ENCODE peak calls at places on chromosomes 4 and X, in eight cellular contexts. One of them, this sample, is unnamed.

GRCh38 chr4:15930314-15930713 is 8.2 kb downstream of the FGFBP1 start:
- DNase-seq in B cell: no peak
- DNase-seq in cardiac muscle cell: no peak
- DNase-seq in lung: no peak
- DNase-seq in SK-N-SH: no peak
- DNase-seq in AG09319: no peak
- DNase-seq in progenitor cell of endocrine pancreas: no peak
- DNase-seq in transverse colon: no peak
- DNase-seq in this sample: no peak

GRCh38 chrX:46577116-46578005 is 3.8 kb downstream of the CHST7 start:
- DNase-seq in transverse colon: no peak
- DNase-seq in SK-N-SH: no peak
- DNase-seq in lung: no peak
- DNase-seq in cardiac muscle cell: no peak
- DNase-seq in progenitor cell of endocrine pancreas: no peak
- DNase-seq in AG09319: no peak
- DNase-seq in B cell: no peak
- DNase-seq in this sample: no peak

GRCh38 chr4:94533405-94534223 is 81.9 kb downstream of the PDLIM5 start:
- DNase-seq in B cell: no peak
- DNase-seq in transverse colon: no peak
- DNase-seq in progenitor cell of endocrine pancreas: no peak
- DNase-seq in SK-N-SH: no peak
- DNase-seq in cardiac muscle cell: no peak
- DNase-seq in lung: no peak
- DNase-seq in AG09319: no peak
- DNase-seq in this sample: no peak

GRCh38 chr4:152243890-152244595 is 291.8 kb downstream of the FBXW7 start:
- DNase-seq in lung: peak
- DNase-seq in AG09319: no peak
- DNase-seq in SK-N-SH: no peak
- DNase-seq in progenitor cell of endocrine pancreas: no peak
- DNase-seq in transverse colon: no peak
- DNase-seq in cardiac muscle cell: no peak
- DNase-seq in B cell: no peak
- DNase-seq in this sample: no peak

GRCh38 chr4:183130328-183131155 is 31.5 kb downstream of the WWC2 start:
- DNase-seq in B cell: no peak
- DNase-seq in transverse colon: no peak
- DNase-seq in cardiac muscle cell: no peak
- DNase-seq in progenitor cell of endocrine pancreas: no peak
- DNase-seq in lung: peak
- DNase-seq in SK-N-SH: peak
- DNase-seq in AG09319: no peak
- DNase-seq in this sample: no peak

GRCh38 chr4:75005727-75006126 is 72.8 kb downstream of the PARM1 start:
- DNase-seq in B cell: no peak
- DNase-seq in SK-N-SH: no peak
- DNase-seq in transverse colon: no peak
- DNase-seq in cardiac muscle cell: no peak
- DNase-seq in progenitor cell of endocrine pancreas: no peak
- DNase-seq in lung: no peak
- DNase-seq in AG09319: no peak
- DNase-seq in this sample: no peak

GRCh38 chrX:39398215-39398972 is 597.1 kb downstream of the MID1IP1 start:
- DNase-seq in lung: no peak
- DNase-seq in transverse colon: no peak
- DNase-seq in progenitor cell of endocrine pancreas: no peak
- DNase-seq in SK-N-SH: no peak
- DNase-seq in cardiac muscle cell: no peak
- DNase-seq in B cell: no peak
- DNase-seq in AG09319: no peak
- DNase-seq in this sample: no peak

GRCh38 chr4:91280551-91281290 is 1023.0 kb upstream of the GRID2 start:
- DNase-seq in lung: no peak
- DNase-seq in progenitor cell of endocrine pancreas: no peak
- DNase-seq in AG09319: no peak
- DNase-seq in cardiac muscle cell: no peak
- DNase-seq in SK-N-SH: no peak
- DNase-seq in B cell: no peak
- DNase-seq in transverse colon: no peak
- DNase-seq in this sample: no peak

GRCh38 chr4:147794787-147795413 is 63.0 kb downstream of the ARHGAP10 start:
- DNase-seq in progenitor cell of endocrine pancreas: no peak
- DNase-seq in lung: no peak
- DNase-seq in B cell: no peak
- DNase-seq in cardiac muscle cell: no peak
- DNase-seq in SK-N-SH: no peak
- DNase-seq in transverse colon: no peak
- DNase-seq in AG09319: no peak
- DNase-seq in this sample: no peak

GRCh38 chrX:1465261-1466231 is 12.8 kb upstream of the ASMTL start:
- DNase-seq in progenitor cell of endocrine pancreas: peak
- DNase-seq in AG09319: no peak
- DNase-seq in SK-N-SH: no peak
- DNase-seq in cardiac muscle cell: no peak
- DNase-seq in lung: peak
- DNase-seq in transverse colon: no peak
- DNase-seq in B cell: no peak
- DNase-seq in this sample: peak

GRCh38 chrX:136598631-136599030 is 49.3 kb upstream of the CD40LG start:
- DNase-seq in B cell: no peak
- DNase-seq in AG09319: no peak
- DNase-seq in cardiac muscle cell: no peak
- DNase-seq in lung: no peak
- DNase-seq in progenitor cell of endocrine pancreas: no peak
- DNase-seq in SK-N-SH: no peak
- DNase-seq in transverse colon: no peak
- DNase-seq in this sample: no peak

GRCh38 chr4:65386927-65387326 is 283.4 kb downstream of the EPHA5 start:
- DNase-seq in progenitor cell of endocrine pancreas: no peak
- DNase-seq in AG09319: no peak
- DNase-seq in lung: no peak
- DNase-seq in transverse colon: no peak
- DNase-seq in B cell: no peak
- DNase-seq in SK-N-SH: no peak
- DNase-seq in cardiac muscle cell: no peak
- DNase-seq in this sample: no peak

GRCh38 chr4:151801547-151802516 is 41.0 kb upstream of the GATB start:
- DNase-seq in SK-N-SH: peak
- DNase-seq in B cell: peak
- DNase-seq in AG09319: peak
- DNase-seq in transverse colon: peak
- DNase-seq in progenitor cell of endocrine pancreas: no peak
- DNase-seq in lung: peak
- DNase-seq in cardiac muscle cell: no peak
- DNase-seq in this sample: peak

GRCh38 chr4:5142726-5143125 is 91.4 kb downstream of the STK32B start:
- DNase-seq in B cell: no peak
- DNase-seq in SK-N-SH: peak
- DNase-seq in lung: peak
- DNase-seq in progenitor cell of endocrine pancreas: no peak
- DNase-seq in AG09319: peak
- DNase-seq in cardiac muscle cell: peak
- DNase-seq in transverse colon: peak
- DNase-seq in this sample: no peak

GRCh38 chrX:96770315-96770714 is 85.7 kb downstream of the DIAPH2 start:
- DNase-seq in cardiac muscle cell: peak
- DNase-seq in AG09319: no peak
- DNase-seq in progenitor cell of endocrine pancreas: no peak
- DNase-seq in B cell: no peak
- DNase-seq in transverse colon: no peak
- DNase-seq in SK-N-SH: peak
- DNase-seq in lung: no peak
- DNase-seq in this sample: no peak
- TF ChIP-seq CTCF in cardiac muscle cell: peak
- TF ChIP-seq CTCF in AG09319: peak
- TF ChIP-seq CTCF in progenitor cell of endocrine pancreas: peak
- TF ChIP-seq CTCF in B cell: peak
- TF ChIP-seq CTCF in transverse colon: peak
- TF ChIP-seq CTCF in SK-N-SH: peak
- TF ChIP-seq CTCF in lung: no peak
- TF ChIP-seq CTCF in this sample: peak

DNA sequence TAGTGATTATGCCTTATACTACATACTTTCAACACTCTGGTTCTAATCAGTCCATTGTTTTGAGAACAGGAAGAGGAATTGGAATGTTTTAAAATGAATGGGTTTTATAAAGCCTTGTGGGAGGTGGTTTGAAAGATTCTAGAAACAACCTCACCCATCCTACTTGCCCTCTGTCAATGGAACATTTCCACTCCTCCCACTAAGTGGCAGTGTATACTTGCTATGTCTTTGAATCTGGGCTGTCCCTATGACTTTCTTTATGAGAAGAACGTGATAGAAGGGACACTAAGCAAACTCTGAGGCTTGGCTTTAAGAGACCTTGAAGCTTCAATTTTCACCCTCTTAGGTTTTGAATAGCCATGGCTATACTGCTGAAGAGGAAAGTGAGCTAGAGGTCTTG is 611.2 kb downstream of the PPP4R3C start:
- DNase-seq in transverse colon: no peak
- DNase-seq in lung: no peak
- DNase-seq in progenitor cell of endocrine pancreas: no peak
- DNase-seq in SK-N-SH: no peak
- DNase-seq in AG09319: no peak
- DNase-seq in cardiac muscle cell: peak
- DNase-seq in B cell: no peak
- DNase-seq in this sample: no peak
- TF ChIP-seq CTCF in transverse colon: no peak
- TF ChIP-seq CTCF in lung: no peak
- TF ChIP-seq CTCF in progenitor cell of endocrine pancreas: peak
- TF ChIP-seq CTCF in SK-N-SH: peak
- TF ChIP-seq CTCF in AG09319: peak
- TF ChIP-seq CTCF in cardiac muscle cell: no peak
- TF ChIP-seq CTCF in B cell: no peak
- TF ChIP-seq CTCF in this sample: no peak

GRCh38 chrX:119756926-119757635 is 1.3 kb upstream of the SOWAHD start:
- DNase-seq in transverse colon: peak
- DNase-seq in lung: no peak
- DNase-seq in B cell: no peak
- DNase-seq in AG09319: no peak
- DNase-seq in SK-N-SH: no peak
- DNase-seq in cardiac muscle cell: no peak
- DNase-seq in progenitor cell of endocrine pancreas: no peak
- DNase-seq in this sample: no peak

GRCh38 chrX:119755981-119756533 is 2.3 kb upstream of the SOWAHD start:
- DNase-seq in cardiac muscle cell: no peak
- DNase-seq in B cell: peak
- DNase-seq in AG09319: no peak
- DNase-seq in progenitor cell of endocrine pancreas: no peak
- DNase-seq in lung: no peak
- DNase-seq in transverse colon: peak
- DNase-seq in SK-N-SH: no peak
- DNase-seq in this sample: peak

GRCh38 chrX:119753001-119753400 is 5.4 kb upstream of the SOWAHD start:
- DNase-seq in progenitor cell of endocrine pancreas: no peak
- DNase-seq in AG09319: no peak
- DNase-seq in transverse colon: no peak
- DNase-seq in B cell: no peak
- DNase-seq in lung: no peak
- DNase-seq in cardiac muscle cell: no peak
- DNase-seq in SK-N-SH: no peak
- DNase-seq in this sample: no peak

GRCh38 chrX:119757646-119757978 is 776 bp upstream of the SOWAHD start:
- DNase-seq in AG09319: no peak
- DNase-seq in lung: no peak
- DNase-seq in transverse colon: no peak
- DNase-seq in SK-N-SH: no peak
- DNase-seq in cardiac muscle cell: no peak
- DNase-seq in progenitor cell of endocrine pancreas: no peak
- DNase-seq in B cell: no peak
- DNase-seq in this sample: no peak

DNA sequence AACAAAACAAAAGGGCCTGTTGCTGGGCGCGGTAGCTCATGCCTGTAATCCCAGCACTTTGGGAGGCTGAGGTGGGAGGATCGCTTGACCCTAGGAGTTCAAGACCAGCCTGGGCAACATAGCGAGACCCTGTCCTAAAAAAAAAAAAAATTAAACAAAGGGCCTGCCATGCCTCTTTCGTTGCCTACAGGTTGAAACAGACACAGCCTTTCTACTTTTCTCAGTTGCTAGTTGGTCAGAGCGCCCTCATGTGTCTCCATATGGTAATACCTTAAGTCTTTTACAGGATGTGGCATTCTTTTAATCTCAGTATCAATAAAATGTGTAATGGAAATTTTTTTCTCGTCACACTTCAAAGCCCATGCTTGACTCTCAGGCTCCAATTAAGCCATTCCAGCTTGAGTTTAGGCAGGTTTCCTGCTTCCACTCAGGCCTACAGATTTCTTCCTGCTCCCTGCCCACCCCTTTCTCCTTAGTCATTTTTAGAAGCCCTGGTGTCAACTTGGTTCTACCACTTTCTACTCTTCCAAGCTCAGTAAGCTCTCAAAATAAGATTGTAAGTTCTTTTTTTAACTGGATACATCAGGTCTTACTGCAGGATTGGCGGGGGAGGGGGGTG is 4.6 kb upstream of the SOWAHD start:
- DNase-seq in progenitor cell of endocrine pancreas: no peak
- DNase-seq in cardiac muscle cell: peak
- DNase-seq in B cell: peak
- DNase-seq in AG09319: no peak
- DNase-seq in lung: no peak
- DNase-seq in SK-N-SH: peak
- DNase-seq in transverse colon: peak
- DNase-seq in this sample: no peak
- TF ChIP-seq CTCF in progenitor cell of endocrine pancreas: peak
- TF ChIP-seq CTCF in cardiac muscle cell: peak
- TF ChIP-seq CTCF in B cell: peak
- TF ChIP-seq CTCF in AG09319: peak
- TF ChIP-seq CTCF in lung: peak
- TF ChIP-seq CTCF in SK-N-SH: peak
- TF ChIP-seq CTCF in transverse colon: peak
- TF ChIP-seq CTCF in this sample: peak

GRCh38 chr4:76582074-76582816 is 147.2 kb downstream of the SHROOM3 start:
- DNase-seq in progenitor cell of endocrine pancreas: no peak
- DNase-seq in transverse colon: no peak
- DNase-seq in SK-N-SH: peak
- DNase-seq in cardiac muscle cell: no peak
- DNase-seq in B cell: no peak
- DNase-seq in lung: no peak
- DNase-seq in AG09319: no peak
- DNase-seq in this sample: no peak

GRCh38 chr4:76579596-76580375 is 144.8 kb downstream of the SHROOM3 start:
- DNase-seq in SK-N-SH: peak
- DNase-seq in progenitor cell of endocrine pancreas: no peak
- DNase-seq in transverse colon: peak
- DNase-seq in lung: no peak
- DNase-seq in cardiac muscle cell: no peak
- DNase-seq in AG09319: no peak
- DNase-seq in B cell: no peak
- DNase-seq in this sample: no peak

GRCh38 chr4:76576824-76577223 is 141.8 kb downstream of the SHROOM3 start:
- DNase-seq in progenitor cell of endocrine pancreas: no peak
- DNase-seq in AG09319: no peak
- DNase-seq in SK-N-SH: no peak
- DNase-seq in transverse colon: no peak
- DNase-seq in cardiac muscle cell: no peak
- DNase-seq in lung: no peak
- DNase-seq in B cell: no peak
- DNase-seq in this sample: no peak

GRCh38 chr4:76581276-76581675 is 146.2 kb downstream of the SHROOM3 start:
- DNase-seq in AG09319: no peak
- DNase-seq in SK-N-SH: no peak
- DNase-seq in lung: no peak
- DNase-seq in transverse colon: no peak
- DNase-seq in B cell: no peak
- DNase-seq in progenitor cell of endocrine pancreas: no peak
- DNase-seq in cardiac muscle cell: no peak
- DNase-seq in this sample: no peak

GRCh38 chr4:76578002-76578560 is 143.1 kb downstream of the SHROOM3 start:
- DNase-seq in transverse colon: no peak
- DNase-seq in SK-N-SH: no peak
- DNase-seq in AG09319: no peak
- DNase-seq in B cell: no peak
- DNase-seq in lung: no peak
- DNase-seq in cardiac muscle cell: no peak
- DNase-seq in progenitor cell of endocrine pancreas: no peak
- DNase-seq in this sample: no peak
- TF ChIP-seq CTCF in transverse colon: no peak
- TF ChIP-seq CTCF in SK-N-SH: no peak
- TF ChIP-seq CTCF in AG09319: no peak
- TF ChIP-seq CTCF in B cell: no peak
- TF ChIP-seq CTCF in lung: no peak
- TF ChIP-seq CTCF in cardiac muscle cell: no peak
- TF ChIP-seq CTCF in progenitor cell of endocrine pancreas: no peak
- TF ChIP-seq CTCF in this sample: no peak

This sample was measured in natural killer cell.